ENCODE peak calls at places on chromosome 4, in four cellular contexts. Y is AG10803, P is ovary, S is endothelial cell. A is an unnamed sample.

GRCh38 chr4:173666-174314 is 49.5 kb downstream of the ZNF718 start:
- DNase-seq in Y (no peak), P (no peak), S (no peak), A (no peak)

GRCh38 chr4:88027611-88028608 is 20.5 kb downstream of the PKD2 start:
- DNase-seq in Y (peak; percentile 88), P (no peak), S (no peak), A (no peak)

GRCh38 chr4:146146918-146147317 is 28.6 kb upstream of the LSM6 start:
- DNase-seq in Y (no peak), P (no peak), S (no peak), A (no peak)

GRCh38 chr4:183333202-183333601 is 11.0 kb upstream of the CLDN24 start:
- DNase-seq in Y (no peak), P (no peak), S (no peak), A (no peak)

GRCh38 chr4:8580321-8581093 is at the start of gene GPR78:
- DNase-seq in Y (peak; percentile 22), P (peak; percentile 69), S (peak; percentile 95), A (peak; percentile 87)

GRCh38 chr4:149521611-149522010 is 294.0 kb downstream of the IQCM start:
- DNase-seq in Y (peak; percentile 48), P (no peak), S (no peak), A (no peak)

GRCh38 chr4:44150091-44150576 is 298.5 kb downstream of the KCTD8 start:
- DNase-seq in Y (no peak), P (no peak), S (no peak), A (no peak)

GRCh38 chr4:57501715-57502114 is 391.5 kb upstream of the IGFBP7 start:
- DNase-seq in Y (peak; percentile 11), P (no peak), S (no peak), A (no peak)

GRCh38 chr4:174490356-174490969 is 31.8 kb downstream of the HPGD start:
- DNase-seq in Y (peak; percentile 4), P (no peak), S (no peak), A (no peak)

DNA sequence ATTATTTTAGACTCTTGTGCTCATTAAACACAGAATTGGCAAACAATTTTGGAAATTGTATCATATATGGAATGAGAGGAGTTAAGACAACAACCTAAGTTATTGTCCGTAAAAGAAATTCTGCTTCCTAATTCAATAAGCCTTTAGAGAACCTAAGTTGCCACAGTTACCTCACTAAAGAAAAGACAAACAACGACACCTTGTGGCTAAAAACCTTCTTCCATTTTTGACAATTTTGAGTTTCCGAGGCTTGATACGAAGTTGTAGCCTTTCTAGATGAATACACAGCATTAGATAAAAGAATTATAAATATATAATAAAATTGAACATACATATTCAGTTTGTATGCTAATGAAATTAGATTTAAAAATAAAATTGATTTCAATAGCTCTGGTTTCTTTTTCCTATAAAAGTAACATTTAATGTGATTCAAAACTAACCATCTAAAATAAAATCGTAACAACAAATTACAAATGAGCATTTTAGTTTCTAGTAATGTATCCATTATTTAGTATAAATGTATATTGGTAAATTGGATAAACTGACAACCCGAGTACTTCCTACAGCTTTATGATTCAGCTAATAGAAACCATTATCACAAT is 275.1 kb downstream of the GPM6A start:
- DNase-seq in Y (peak; percentile 66), P (no peak), S (peak; percentile 21), A (no peak)
- TF ChIP-seq CTCF in Y (peak; percentile 62), P (no peak), S (peak; percentile 59), A (peak; percentile 35)

GRCh38 chr4:39591290-39591689 is 47.4 kb downstream of the SMIM14 start:
- DNase-seq in Y (no peak), P (no peak), S (no peak), A (no peak)
- TF ChIP-seq CTCF in Y (no peak), P (no peak), S (no peak), A (no peak)

DNA sequence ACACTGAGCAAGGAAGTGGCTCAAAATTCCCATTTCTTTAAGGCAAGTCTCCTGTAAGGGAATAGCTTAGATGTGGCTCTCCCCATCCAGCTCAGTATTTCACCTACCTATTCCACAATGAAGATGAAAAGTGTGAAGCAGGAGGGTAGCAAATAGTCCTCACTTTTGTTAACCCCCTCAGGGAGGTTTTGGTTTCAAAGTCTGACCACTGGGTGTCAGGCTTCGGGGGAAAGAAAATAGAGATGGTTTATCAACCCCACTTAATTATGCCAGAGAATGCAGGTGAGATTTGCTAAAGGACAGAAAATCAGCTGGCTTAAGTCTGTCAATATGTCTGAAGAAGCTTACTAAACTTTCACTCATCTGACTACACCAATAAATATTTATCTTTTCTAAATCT is 69.5 kb downstream of the DHX15 start:
- DNase-seq in Y (no peak), P (no peak), S (no peak), A (no peak)
- TF ChIP-seq CTCF in Y (peak; percentile 33), P (no peak), S (no peak), A (peak; percentile 14)

DNA sequence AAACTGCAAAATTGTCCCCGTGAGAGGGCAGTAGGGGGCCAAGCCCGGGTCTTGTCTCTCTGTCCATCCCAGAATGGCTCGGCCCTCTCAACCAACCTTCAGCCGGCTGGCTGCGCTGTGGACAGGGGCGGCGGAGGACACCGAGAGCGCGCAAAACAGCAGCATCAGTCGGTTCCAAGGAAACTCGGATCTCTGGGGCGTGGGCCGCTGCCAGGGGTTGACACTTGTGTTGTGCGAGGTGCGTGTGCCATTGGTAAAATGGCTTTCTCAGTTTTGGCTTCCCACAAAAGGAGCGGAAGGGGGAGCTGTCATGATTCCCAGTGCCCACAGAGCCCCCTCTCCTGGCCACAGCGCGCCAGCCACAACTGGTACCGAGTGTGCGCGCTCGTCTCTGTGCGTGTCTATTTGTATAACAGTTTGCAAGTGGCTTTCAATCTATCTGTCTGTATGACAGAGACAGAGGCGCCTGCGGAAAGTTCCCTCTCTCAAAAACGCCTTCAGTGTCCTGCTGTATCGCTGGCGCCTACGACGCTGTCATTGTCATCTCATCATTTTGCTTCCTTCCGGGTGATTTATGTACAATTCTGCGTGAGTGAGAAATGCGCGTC is 1.9 kb downstream of the DKK2 start:
- DNase-seq in Y (peak; percentile 58), P (no peak), S (peak; percentile 70), A (peak; percentile 85)
- TF ChIP-seq CTCF in Y (peak; percentile 54), P (no peak), S (peak; percentile 46), A (peak; percentile 90)

DNA sequence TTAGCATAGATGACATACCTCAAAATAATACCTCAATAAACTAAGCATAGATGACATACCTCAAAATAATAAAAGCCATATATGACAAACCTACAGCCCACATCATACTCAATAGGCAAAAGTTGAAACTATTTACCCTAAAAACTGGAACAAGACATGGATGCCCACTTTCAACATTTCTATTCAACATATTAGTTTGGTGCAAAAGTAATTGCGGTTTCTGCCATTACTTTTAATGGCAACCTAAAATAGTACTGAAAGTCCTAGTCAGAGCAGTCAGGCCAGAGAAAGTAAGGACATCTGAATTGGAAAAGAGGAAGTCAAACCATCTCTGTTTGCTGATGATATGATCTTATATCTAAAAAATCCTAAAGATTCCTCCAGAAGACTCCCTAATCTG is 250.4 kb downstream of the RAB28 start:
- DNase-seq in Y (no peak), P (no peak), S (no peak), A (no peak)
- TF ChIP-seq CTCF in Y (no peak), P (no peak), S (no peak), A (no peak)

GRCh38 chr4:122914292-122914904 is 8.0 kb downstream of the NUDT6 start:
- DNase-seq in Y (no peak), P (no peak), S (peak; percentile 16), A (no peak)
- TF ChIP-seq CTCF in Y (peak; percentile 70), P (no peak), S (peak; percentile 42), A (peak; percentile 17)

DNA sequence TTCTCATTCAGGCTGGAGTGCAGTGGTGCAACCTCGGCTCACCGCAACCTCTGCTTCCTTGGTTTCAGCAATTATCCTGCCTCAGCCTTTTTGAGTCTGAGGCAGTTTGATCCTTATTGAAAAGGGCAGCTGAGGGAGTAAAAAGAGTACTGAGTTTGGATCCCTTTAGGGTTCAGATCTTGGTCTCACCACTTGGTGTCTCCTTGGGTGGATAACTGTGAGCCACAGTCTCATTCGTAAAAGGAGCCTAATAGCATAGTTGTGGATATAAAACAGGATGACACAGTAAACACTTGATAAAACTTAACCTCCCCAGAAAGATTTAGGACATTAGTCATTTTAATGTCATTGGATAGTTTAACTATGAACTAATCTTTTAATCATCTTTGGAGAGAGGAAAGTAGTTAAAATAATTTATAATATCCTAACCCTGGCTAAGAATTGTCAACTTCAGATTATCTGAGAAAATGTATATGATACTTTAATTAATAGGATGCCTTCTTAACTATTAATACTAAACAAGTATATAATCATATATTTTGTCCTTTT is 173.1 kb downstream of the ANK2 start:
- DNase-seq in Y (peak; percentile 45), P (no peak), S (no peak), A (no peak)
- TF ChIP-seq CTCF in Y (no peak), P (no peak), S (no peak), A (no peak)

GRCh38 chr4:182142146-182143085 is 100.8 kb upstream of the TENM3 start:
- DNase-seq in Y (peak; percentile 62), P (no peak), S (peak; percentile 47), A (peak; percentile 26)

GRCh38 chr4:182141046-182141445 is 102.2 kb upstream of the TENM3 start:
- DNase-seq in Y (no peak), P (no peak), S (no peak), A (no peak)

GRCh38 chr4:182141623-182142022 is 101.6 kb upstream of the TENM3 start:
- DNase-seq in Y (no peak), P (no peak), S (no peak), A (no peak)

GRCh38 chr4:182139481-182139880 is 103.7 kb upstream of the TENM3 start:
- DNase-seq in Y (no peak), P (no peak), S (no peak), A (no peak)

GRCh38 chr4:182140547-182140946 is 102.7 kb upstream of the TENM3 start:
- DNase-seq in Y (no peak), P (no peak), S (no peak), A (no peak)
- TF ChIP-seq CTCF in Y (no peak), P (no peak), S (no peak), A (no peak)

A was measured in WERI-Rb-1.